ENCODE peak calls at places on chromosomes 3 and 15, in ten cellular contexts. L, X, F, O, D, T, Q, S, I and N are unnamed samples. For H3K4me1, the result is how much of the 10 kb centered on the place peaks cover.

GRCh38 chr3:101144080-101144479 is 150.9 kb upstream of the ABI3BP start:
- DNase-seq in L (no peak), X (no peak), F (no peak), O (no peak), D (no peak), T (peak), Q (no peak), S (no peak), I (no peak), N (no peak)

GRCh38 chr3:126958638-126959085 is 24.3 kb upstream of the PLXNA1 start:
- DNase-seq in L (peak), X (peak), F (no peak), O (no peak), D (no peak), T (no peak), Q (no peak), S (no peak), I (no peak), N (no peak)

GRCh38 chr3:46098319-46098761 is 71.1 kb upstream of the XCR1 start:
- DNase-seq in L (peak), X (peak), F (no peak), O (no peak), D (peak), T (no peak), Q (peak), S (no peak), I (no peak), N (no peak)

GRCh38 chr3:16286161-16286560 is 21.1 kb downstream of the OXNAD1 start:
- DNase-seq in L (no peak), X (no peak), F (no peak), O (peak), D (peak), T (no peak), Q (no peak), S (no peak), I (no peak), N (no peak)

GRCh38 chr15:96538506-96538905 is 208.0 kb downstream of the NR2F2 start:
- DNase-seq in L (no peak), X (no peak), F (no peak), O (no peak), D (no peak), T (no peak), Q (no peak), S (no peak), I (no peak), N (no peak)

GRCh38 chr3:63343674-63344073 is 65.6 kb downstream of the SYNPR start:
- DNase-seq in L (peak), X (peak), F (peak), O (no peak), D (peak), T (peak), Q (peak), S (peak), I (peak), N (peak)

GRCh38 chr3:107103786-107104185 is 273.5 kb upstream of the CCDC54 start:
- DNase-seq in L (no peak), X (no peak), F (no peak), O (no peak), D (no peak), T (no peak), Q (no peak), S (no peak), I (no peak), N (no peak)

GRCh38 chr3:194505791-194506415 is 19.1 kb upstream of the ATP13A3 start:
- DNase-seq in L (no peak), X (no peak), F (no peak), O (no peak), D (no peak), T (no peak), Q (no peak), S (no peak), I (no peak), N (no peak)

GRCh38 chr3:45929042-45929679 is 14.1 kb upstream of the CXCR6 start:
- DNase-seq in L (peak), X (no peak), F (peak), O (peak), D (no peak), T (peak), Q (no peak), S (peak), I (no peak), N (no peak)

GRCh38 chr3:14335774-14336413 is 66.5 kb upstream of the SLC6A6 start:
- DNase-seq in L (no peak), X (no peak), F (no peak), O (no peak), D (no peak), T (no peak), Q (no peak), S (no peak), I (no peak), N (no peak)

GRCh38 chr3:143288944-143289343 is 169.4 kb downstream of the CHST2 start:
- DNase-seq in L (no peak), X (no peak), F (no peak), O (no peak), D (no peak), T (no peak), Q (no peak), S (no peak), I (no peak), N (no peak)

GRCh38 chr3:128237348-128238099 is 84.2 kb downstream of the EEFSEC start:
- DNase-seq in L (no peak), X (no peak), F (no peak), O (no peak), D (no peak), T (no peak), Q (no peak), S (no peak), I (no peak), N (no peak)

GRCh38 chr15:92315595-92316211 is 78.0 kb upstream of the ST8SIA2 start:
- DNase-seq in L (no peak), X (no peak), F (no peak), O (no peak), D (no peak), T (peak), Q (no peak), S (no peak), I (no peak), N (no peak)

GRCh38 chr3:114144909-114145688 is 33.8 kb downstream of the DRD3 start:
- DNase-seq in L (no peak), X (no peak), F (no peak), O (no peak), D (no peak), T (no peak), Q (peak), S (no peak), I (peak), N (no peak)

GRCh38 chr15:38127306-38127731 is 125.3 kb upstream of the SPRED1 start:
- DNase-seq in L (no peak), X (no peak), F (peak), O (no peak), D (no peak), T (no peak), Q (no peak), S (no peak), I (no peak), N (no peak)

GRCh38 chr3:43838877-43839276 is 148.1 kb downstream of the ABHD5 start:
- DNase-seq in L (no peak), X (no peak), F (no peak), O (no peak), D (no peak), T (peak), Q (no peak), S (no peak), I (no peak), N (peak)

GRCh38 chr3:110736332-110736731 is 335.3 kb upstream of the NECTIN3 start:
- DNase-seq in L (no peak), X (no peak), F (no peak), O (no peak), D (no peak), T (no peak), Q (no peak), S (no peak), I (no peak), N (no peak)

GRCh38 chr3:182323126-182323727 is 470.1 kb upstream of the ATP11B start:
- DNase-seq in L (no peak), X (no peak), F (no peak), O (no peak), D (no peak), T (no peak), Q (no peak), S (no peak), I (no peak), N (no peak)

GRCh38 chr15:34116620-34117019 is 14.7 kb downstream of the PGBD4 start:
- DNase-seq in L (no peak), X (no peak), F (no peak), O (no peak), D (no peak), T (no peak), Q (no peak), S (no peak), I (no peak), N (no peak)

GRCh38 chr3:43095370-43095769 is 10.5 kb downstream of the POMGNT2 start:
- DNase-seq in L (no peak), X (no peak), F (no peak), O (no peak), D (no peak), T (no peak), Q (no peak), S (no peak), I (no peak), N (no peak)

GRCh38 chr3:123687286-123687685 is 102.4 kb upstream of the HACD2 start:
- DNase-seq in L (no peak), X (no peak), F (no peak), O (no peak), D (no peak), T (no peak), Q (no peak), S (no peak), I (no peak), N (no peak)

GRCh38 chr3:125039041-125039896 is 16.5 kb downstream of the HEG1 start:
- DNase-seq in L (no peak), X (no peak), F (no peak), O (no peak), D (no peak), T (peak), Q (no peak), S (no peak), I (no peak), N (peak)

GRCh38 chr3:42349765-42350594 is 60.4 kb downstream of the LYZL4 start:
- DNase-seq in L (no peak), X (no peak), F (no peak), O (no peak), D (no peak), T (peak), Q (no peak), S (no peak), I (no peak), N (no peak)

GRCh38 chr15:33963831-33964664 is 4.2 kb upstream of the CHRM5 start:
- DNase-seq in L (no peak), X (no peak), F (no peak), O (no peak), D (no peak), T (no peak), Q (no peak), S (peak), I (no peak), N (no peak)

DNA sequence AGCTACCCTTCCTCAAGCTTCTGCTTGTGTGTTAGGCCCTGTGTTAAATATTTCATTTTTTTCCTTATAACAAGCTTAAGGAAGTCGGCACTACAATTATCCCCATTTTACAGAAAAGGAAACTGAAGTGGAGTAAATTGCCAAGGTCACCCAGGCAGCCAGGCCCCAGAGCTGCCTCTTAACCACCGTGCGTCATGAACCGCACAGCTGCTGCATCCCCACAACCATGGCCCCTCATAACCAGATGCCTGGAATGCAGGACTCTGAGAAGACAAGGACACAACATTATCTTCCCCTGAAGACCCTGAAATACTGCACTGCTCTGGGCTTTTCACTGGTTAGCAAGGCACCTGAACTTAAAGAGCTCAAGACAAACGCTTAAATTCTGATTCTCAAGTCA is 14.6 kb downstream of the LRIG1 start:
- DNase-seq in L (no peak), X (no peak), F (no peak), O (no peak), D (no peak), T (no peak), Q (no peak), S (no peak), I (no peak), N (no peak)
- H3K4me1 ChIP-seq in L (half or more), X (half or more), F (under half), O (half or more), D (half or more), T (under half), Q (half or more), S (under half), I (half or more), N (half or more)

DNA sequence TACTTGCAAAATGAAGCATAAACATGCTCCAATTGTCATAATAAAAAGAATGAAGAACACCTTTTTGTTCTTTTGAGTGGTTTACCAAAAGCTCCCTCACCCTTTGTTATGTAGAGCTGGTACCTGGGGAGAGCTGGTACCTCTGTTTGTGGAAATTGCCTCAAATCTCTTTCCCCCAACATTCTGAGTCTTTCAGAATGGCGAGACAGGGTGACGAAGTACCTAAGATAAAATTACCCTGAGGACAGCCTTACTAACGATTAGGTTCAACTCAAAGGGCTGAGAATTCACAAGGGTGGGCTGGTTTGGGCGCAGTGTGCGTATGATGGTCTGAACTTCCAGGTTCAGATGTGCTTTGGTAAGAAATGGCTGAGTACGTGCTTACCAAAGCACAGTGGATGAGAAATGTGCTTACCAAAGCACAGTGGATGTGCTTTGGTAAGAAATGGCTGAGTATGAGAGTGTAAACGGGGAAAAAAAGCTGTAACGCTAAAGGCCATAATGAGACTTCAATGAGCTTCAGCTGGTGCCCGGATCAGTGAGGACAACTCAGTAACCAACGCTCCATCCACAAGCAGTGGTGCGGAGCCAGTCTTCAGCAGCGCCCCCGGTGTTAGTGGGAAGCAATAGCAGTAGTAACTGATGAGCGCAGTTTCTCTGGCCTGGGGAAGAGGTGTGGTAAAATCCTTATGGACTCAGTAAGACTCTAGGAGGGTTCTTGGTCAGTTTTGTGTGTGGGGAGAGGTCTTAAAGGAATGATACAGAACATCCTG is 72.3 kb upstream of the LRIG1 start:
- DNase-seq in L (no peak), X (no peak), F (no peak), O (no peak), D (no peak), T (peak), Q (no peak), S (no peak), I (peak), N (peak)
- H3K4me3 ChIP-seq in L (no peak), X (no peak), F (no peak), O (no peak), D (no peak), T (no peak), Q (no peak), S (no peak), I (no peak), N (no peak)

DNA sequence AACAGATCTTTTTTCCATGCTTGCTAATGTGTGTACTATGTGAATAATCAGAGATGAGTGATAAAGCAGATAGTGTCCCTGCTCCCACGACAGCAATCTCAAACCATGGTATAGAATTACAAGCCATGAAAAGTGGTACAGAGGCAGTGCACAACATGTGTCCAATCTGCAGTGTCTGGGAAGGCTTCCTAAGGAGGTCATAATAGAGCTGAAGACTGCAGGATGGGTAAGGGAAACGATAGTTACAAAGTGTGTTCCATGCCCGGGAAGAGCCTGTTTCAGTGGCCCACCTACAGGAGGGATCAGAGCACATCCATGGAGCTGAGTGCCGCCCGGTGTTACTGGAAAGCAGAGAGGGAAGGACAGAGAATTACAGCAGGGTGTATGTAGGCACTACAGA is 48.9 kb downstream of the PAK2 start:
- DNase-seq in L (no peak), X (no peak), F (no peak), O (no peak), D (no peak), T (no peak), Q (no peak), S (no peak), I (no peak), N (no peak)
- H3K27ac ChIP-seq in L (no peak), X (no peak), F (no peak), O (no peak), D (no peak), T (no peak), Q (no peak), S (peak), I (no peak), N (no peak)

GRCh38 chr3:50300681-50301254 is 1.6 kb upstream of the HYAL3 start:
- DNase-seq in L (no peak), X (no peak), F (no peak), O (no peak), D (no peak), T (no peak), Q (no peak), S (no peak), I (no peak), N (no peak)
- H3K4me1 ChIP-seq in L (under half), X (half or more), F (under half), O (under half), D (under half), T (under half), Q (under half), S (under half), I (half or more), N (under half)

DNA sequence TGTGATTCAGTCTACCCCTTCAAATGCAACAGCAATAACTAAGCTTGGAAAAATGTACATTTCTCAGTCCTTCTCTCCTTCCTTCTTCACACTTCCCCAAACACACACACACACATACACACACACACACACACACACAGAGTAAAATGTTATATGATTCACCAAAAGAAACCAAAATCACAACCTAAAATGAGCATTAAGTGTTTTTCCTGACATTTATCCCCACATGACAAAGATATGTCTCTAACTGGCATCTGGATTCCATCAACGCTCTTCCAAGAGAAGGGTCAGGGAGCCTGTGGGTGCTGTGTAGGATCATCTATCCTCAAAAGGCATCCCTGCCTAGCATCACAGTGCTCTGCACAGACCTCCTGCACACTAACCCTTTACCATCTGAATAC is 21.0 kb downstream of the PDZRN3 start:
- DNase-seq in L (peak), X (no peak), F (no peak), O (no peak), D (no peak), T (no peak), Q (no peak), S (no peak), I (no peak), N (no peak)
- H3K4me3 ChIP-seq in L (peak), X (no peak), F (no peak), O (no peak), D (no peak), T (no peak), Q (no peak), S (no peak), I (no peak), N (no peak)

GRCh38 chr3:69739204-69740102 is at the start of gene MITF:
- DNase-seq in L (peak), X (peak), F (peak), O (no peak), D (peak), T (peak), Q (peak), S (peak), I (peak), N (peak)

GRCh38 chr3:69738291-69738690 is 973 bp upstream of the MITF start:
- DNase-seq in L (no peak), X (no peak), F (no peak), O (no peak), D (no peak), T (no peak), Q (no peak), S (no peak), I (no peak), N (no peak)

GRCh38 chr3:69741057-69741830 is 2.0 kb downstream of the MITF start:
- DNase-seq in L (no peak), X (no peak), F (no peak), O (no peak), D (no peak), T (no peak), Q (no peak), S (no peak), I (no peak), N (no peak)

GRCh38 chr3:69738859-69739203 is 433 bp upstream of the MITF start:
- DNase-seq in L (peak), X (peak), F (no peak), O (no peak), D (no peak), T (no peak), Q (no peak), S (no peak), I (no peak), N (no peak)

DNA sequence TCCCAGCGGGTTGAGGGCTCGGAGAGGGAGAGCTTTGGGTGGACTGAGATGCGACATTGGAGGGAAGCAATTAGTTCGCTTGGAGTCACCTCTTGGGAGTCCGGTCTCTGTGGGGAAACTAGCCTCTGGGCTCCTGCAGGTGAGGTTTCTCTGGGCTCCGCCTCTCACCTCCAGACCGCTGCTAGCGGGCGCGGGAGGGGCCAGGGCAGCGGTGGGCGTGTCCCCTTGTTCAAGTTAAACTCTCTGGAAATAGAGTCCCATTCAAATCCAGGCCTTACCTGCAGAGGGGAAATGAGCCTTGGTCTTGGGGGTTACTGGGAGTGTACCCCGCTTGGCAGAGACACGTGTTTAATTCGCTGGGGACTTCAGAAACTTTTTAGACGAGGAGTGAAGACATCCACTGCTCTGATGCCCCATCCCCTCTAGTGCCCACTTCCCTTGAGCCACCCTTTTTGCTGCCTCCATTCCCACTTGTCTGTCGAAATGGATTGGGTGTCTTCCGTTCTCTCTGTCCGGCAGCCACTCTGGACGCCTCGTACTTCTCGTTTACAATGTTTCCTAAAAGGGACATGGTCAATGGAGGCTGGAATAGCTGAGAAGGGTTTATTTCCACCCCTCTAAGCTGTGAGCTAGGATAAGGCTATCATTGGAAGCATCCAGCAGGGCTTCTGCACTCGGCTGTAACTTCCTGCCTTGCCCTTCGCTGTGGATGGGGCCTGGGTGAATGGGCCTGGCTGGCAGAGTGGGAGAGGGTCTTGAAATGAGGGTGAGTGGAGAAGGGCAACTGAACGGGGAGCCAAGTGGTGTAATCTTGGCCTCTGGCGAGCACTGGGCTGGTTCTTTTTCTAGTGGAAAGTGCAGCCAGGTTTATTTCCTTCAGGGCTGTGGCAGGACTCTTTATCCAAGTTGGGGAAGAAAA is 1.1 kb downstream of the MITF start:
- DNase-seq in L (peak), X (no peak), F (peak), O (no peak), D (peak), T (peak), Q (peak), S (no peak), I (peak), N (peak)
- H3K27ac ChIP-seq in L (peak), X (peak), F (peak), O (peak), D (peak), T (no peak), Q (no peak), S (no peak), I (no peak), N (peak)